ENCODE peak calls at places on chromosomes 7 and 10, in eight cellular contexts. One of them, this sample, is unnamed.

GRCh38 chr7:66921396-66921917 is 432 bp downstream of the TMEM248 start:
- DNase-seq in stimulated activated CD8-positive, alpha-beta memory T cell treated with anti-CD3 and anti-CD28 coated beads, Interleukin-7, amount 100 ng/mL, for 48 hours: no peak
- DNase-seq in neural progenitor cell: no peak
- DNase-seq in activated CD8-positive, alpha-beta memory T cell treated with anti-CD3 and anti-CD28 coated beads, Interleukin-2, amount 10 ng/mL, durations not matched to agents 7 days and 5 days: peak
- DNase-seq in D341Med: peak
- DNase-seq in NCI-H187: no peak
- DNase-seq in NCI-H1436 treated with DMSO at 0.1 percent for 48 hours: no peak
- DNase-seq in head of caudate nucleus: no peak
- DNase-seq in this sample: no peak

GRCh38 chr10:44416021-44416758 is 31.3 kb upstream of the CXCL12 start:
- DNase-seq in stimulated activated CD8-positive, alpha-beta memory T cell treated with anti-CD3 and anti-CD28 coated beads, Interleukin-7, amount 100 ng/mL, for 48 hours: no peak
- DNase-seq in neural progenitor cell: no peak
- DNase-seq in activated CD8-positive, alpha-beta memory T cell treated with anti-CD3 and anti-CD28 coated beads, Interleukin-2, amount 10 ng/mL, durations not matched to agents 7 days and 5 days: no peak
- DNase-seq in D341Med: no peak
- DNase-seq in NCI-H187: no peak
- DNase-seq in NCI-H1436 treated with DMSO at 0.1 percent for 48 hours: no peak
- DNase-seq in head of caudate nucleus: no peak
- DNase-seq in this sample: no peak

GRCh38 chr10:33921970-33922605 is 587.6 kb upstream of the NRP1 start:
- DNase-seq in stimulated activated CD8-positive, alpha-beta memory T cell treated with anti-CD3 and anti-CD28 coated beads, Interleukin-7, amount 100 ng/mL, for 48 hours: no peak
- DNase-seq in neural progenitor cell: no peak
- DNase-seq in activated CD8-positive, alpha-beta memory T cell treated with anti-CD3 and anti-CD28 coated beads, Interleukin-2, amount 10 ng/mL, durations not matched to agents 7 days and 5 days: no peak
- DNase-seq in D341Med: no peak
- DNase-seq in NCI-H187: no peak
- DNase-seq in NCI-H1436 treated with DMSO at 0.1 percent for 48 hours: no peak
- DNase-seq in head of caudate nucleus: no peak
- DNase-seq in this sample: peak

GRCh38 chr10:102775973-102776669 is 32.4 kb downstream of the WBP1L start:
- DNase-seq in stimulated activated CD8-positive, alpha-beta memory T cell treated with anti-CD3 and anti-CD28 coated beads, Interleukin-7, amount 100 ng/mL, for 48 hours: no peak
- DNase-seq in neural progenitor cell: peak
- DNase-seq in activated CD8-positive, alpha-beta memory T cell treated with anti-CD3 and anti-CD28 coated beads, Interleukin-2, amount 10 ng/mL, durations not matched to agents 7 days and 5 days: no peak
- DNase-seq in D341Med: no peak
- DNase-seq in NCI-H187: no peak
- DNase-seq in NCI-H1436 treated with DMSO at 0.1 percent for 48 hours: no peak
- DNase-seq in head of caudate nucleus: peak
- DNase-seq in this sample: no peak

GRCh38 chr7:101688995-101689907 is 60.2 kb upstream of the MYL10 start:
- DNase-seq in stimulated activated CD8-positive, alpha-beta memory T cell treated with anti-CD3 and anti-CD28 coated beads, Interleukin-7, amount 100 ng/mL, for 48 hours: no peak
- DNase-seq in neural progenitor cell: no peak
- DNase-seq in activated CD8-positive, alpha-beta memory T cell treated with anti-CD3 and anti-CD28 coated beads, Interleukin-2, amount 10 ng/mL, durations not matched to agents 7 days and 5 days: no peak
- DNase-seq in D341Med: no peak
- DNase-seq in NCI-H187: no peak
- DNase-seq in NCI-H1436 treated with DMSO at 0.1 percent for 48 hours: no peak
- DNase-seq in head of caudate nucleus: no peak
- DNase-seq in this sample: no peak

GRCh38 chr10:99565166-99565565 is 32.4 kb downstream of the NKX2-3 start:
- DNase-seq in stimulated activated CD8-positive, alpha-beta memory T cell treated with anti-CD3 and anti-CD28 coated beads, Interleukin-7, amount 100 ng/mL, for 48 hours: no peak
- DNase-seq in neural progenitor cell: no peak
- DNase-seq in activated CD8-positive, alpha-beta memory T cell treated with anti-CD3 and anti-CD28 coated beads, Interleukin-2, amount 10 ng/mL, durations not matched to agents 7 days and 5 days: no peak
- DNase-seq in D341Med: no peak
- DNase-seq in NCI-H187: no peak
- DNase-seq in NCI-H1436 treated with DMSO at 0.1 percent for 48 hours: no peak
- DNase-seq in head of caudate nucleus: no peak
- DNase-seq in this sample: no peak

GRCh38 chr10:86400705-86401587 is 34.4 kb upstream of the GRID1 start:
- DNase-seq in stimulated activated CD8-positive, alpha-beta memory T cell treated with anti-CD3 and anti-CD28 coated beads, Interleukin-7, amount 100 ng/mL, for 48 hours: peak
- DNase-seq in neural progenitor cell: peak
- DNase-seq in activated CD8-positive, alpha-beta memory T cell treated with anti-CD3 and anti-CD28 coated beads, Interleukin-2, amount 10 ng/mL, durations not matched to agents 7 days and 5 days: peak
- DNase-seq in D341Med: no peak
- DNase-seq in NCI-H187: no peak
- DNase-seq in NCI-H1436 treated with DMSO at 0.1 percent for 48 hours: no peak
- DNase-seq in head of caudate nucleus: no peak
- DNase-seq in this sample: peak

GRCh38 chr10:129697463-129698247 is 230.6 kb downstream of the MGMT start:
- DNase-seq in stimulated activated CD8-positive, alpha-beta memory T cell treated with anti-CD3 and anti-CD28 coated beads, Interleukin-7, amount 100 ng/mL, for 48 hours: no peak
- DNase-seq in neural progenitor cell: no peak
- DNase-seq in activated CD8-positive, alpha-beta memory T cell treated with anti-CD3 and anti-CD28 coated beads, Interleukin-2, amount 10 ng/mL, durations not matched to agents 7 days and 5 days: no peak
- DNase-seq in D341Med: no peak
- DNase-seq in NCI-H187: no peak
- DNase-seq in NCI-H1436 treated with DMSO at 0.1 percent for 48 hours: no peak
- DNase-seq in head of caudate nucleus: no peak
- DNase-seq in this sample: no peak

GRCh38 chr7:85924062-85924461 is 719.6 kb upstream of the GRM3 start:
- DNase-seq in stimulated activated CD8-positive, alpha-beta memory T cell treated with anti-CD3 and anti-CD28 coated beads, Interleukin-7, amount 100 ng/mL, for 48 hours: no peak
- DNase-seq in neural progenitor cell: no peak
- DNase-seq in activated CD8-positive, alpha-beta memory T cell treated with anti-CD3 and anti-CD28 coated beads, Interleukin-2, amount 10 ng/mL, durations not matched to agents 7 days and 5 days: no peak
- DNase-seq in D341Med: no peak
- DNase-seq in NCI-H187: no peak
- DNase-seq in NCI-H1436 treated with DMSO at 0.1 percent for 48 hours: no peak
- DNase-seq in head of caudate nucleus: no peak
- DNase-seq in this sample: no peak

This sample was measured in Caki2.